ENCODE peak calls at places on chromosomes 6 and 20, in four cellular contexts. E, R, T and G are unnamed samples.
A peak's percentile ranks its signal among the peaks of the same experiment; 100 is the strongest.

GRCh38 chr6:168116446-168116974 is 37.5 kb upstream of the FRMD1 start:
- DNase-seq in E (no peak), R (no peak), T (no peak), G (no peak)

GRCh38 chr20:9989066-9989724 is 45.6 kb upstream of the ANKEF1 start:
- DNase-seq in E (peak; percentile 34), R (no peak), T (no peak), G (no peak)

GRCh38 chr6:52423971-52424381 is 3.8 kb downstream of the EFHC1 start:
- DNase-seq in E (no peak), R (no peak), T (no peak), G (no peak)

GRCh38 chr6:32139590-32139989 is 9.5 kb upstream of the FKBPL start:
- DNase-seq in E (no peak), R (no peak), T (no peak), G (no peak)

GRCh38 chr6:108968325-108968724 is 120.1 kb downstream of the ARMC2 start:
- DNase-seq in E (no peak), R (no peak), T (peak; percentile 18), G (no peak)

GRCh38 chr20:19583532-19584175 is 174.4 kb upstream of the RIN2 start:
- DNase-seq in E (peak; percentile 53), R (peak; percentile 54), T (peak; percentile 91), G (peak; percentile 62)

GRCh38 chr6:71529026-71529425 is 240.4 kb downstream of the OGFRL1 start:
- DNase-seq in E (no peak), R (no peak), T (no peak), G (no peak)

GRCh38 chr6:85670573-85670972 is 27.9 kb upstream of the SYNCRIP start:
- DNase-seq in E (no peak), R (no peak), T (no peak), G (no peak)

GRCh38 chr6:139577991-139578604 is 203.7 kb upstream of the CITED2 start:
- DNase-seq in E (no peak), R (no peak), T (no peak), G (no peak)

GRCh38 chr6:118306640-118307238 is 241.4 kb upstream of the PLN start:
- DNase-seq in E (no peak), R (no peak), T (no peak), G (no peak)